ENCODE peak calls at places on chromosome 15, in five cellular contexts. One of them, this sample, is unnamed.

GRCh38 chr15:56365075-56365711 is at the start of gene TEX9:
- DNase-seq in astrocyte of the spinal cord: peak; percentile 86
- DNase-seq in activated CD8-positive, alpha-beta memory T cell treated with anti-CD3 and anti-CD28 coated beads for 48 hours: peak; percentile 52
- DNase-seq in frontal cortex: peak; percentile 80
- DNase-seq in hepatic stellate cell: peak; percentile 79
- DNase-seq in this sample: peak; percentile 84

GRCh38 chr15:29827421-29827820 is 5.2 kb upstream of the TJP1 start:
- DNase-seq in frontal cortex: no peak
- DNase-seq in activated CD8-positive, alpha-beta memory T cell treated with anti-CD3 and anti-CD28 coated beads for 48 hours: no peak
- DNase-seq in hepatic stellate cell: no peak
- DNase-seq in astrocyte of the spinal cord: no peak
- DNase-seq in this sample: no peak

GRCh38 chr15:27842526-27842925 is 256.6 kb downstream of the OCA2 start:
- DNase-seq in hepatic stellate cell: no peak
- DNase-seq in activated CD8-positive, alpha-beta memory T cell treated with anti-CD3 and anti-CD28 coated beads for 48 hours: no peak
- DNase-seq in astrocyte of the spinal cord: no peak
- DNase-seq in frontal cortex: no peak
- DNase-seq in this sample: no peak

GRCh38 chr15:69114231-69114937 is 46.1 kb upstream of the GLCE start:
- DNase-seq in frontal cortex: no peak
- DNase-seq in activated CD8-positive, alpha-beta memory T cell treated with anti-CD3 and anti-CD28 coated beads for 48 hours: no peak
- DNase-seq in astrocyte of the spinal cord: no peak
- DNase-seq in hepatic stellate cell: no peak
- DNase-seq in this sample: no peak

GRCh38 chr15:39461536-39462140 is 119.2 kb upstream of the THBS1 start:
- DNase-seq in hepatic stellate cell: no peak
- DNase-seq in astrocyte of the spinal cord: no peak
- DNase-seq in activated CD8-positive, alpha-beta memory T cell treated with anti-CD3 and anti-CD28 coated beads for 48 hours: no peak
- DNase-seq in frontal cortex: no peak
- DNase-seq in this sample: no peak

GRCh38 chr15:79640206-79640605 is 208.1 kb downstream of the MINAR1 start:
- DNase-seq in frontal cortex: no peak
- DNase-seq in hepatic stellate cell: peak; percentile 52
- DNase-seq in activated CD8-positive, alpha-beta memory T cell treated with anti-CD3 and anti-CD28 coated beads for 48 hours: no peak
- DNase-seq in astrocyte of the spinal cord: peak; percentile 74
- DNase-seq in this sample: peak; percentile 95

GRCh38 chr15:99169769-99170311 is 65.0 kb downstream of the SYNM start:
- DNase-seq in astrocyte of the spinal cord: peak; percentile 39
- DNase-seq in hepatic stellate cell: peak; percentile 84
- DNase-seq in activated CD8-positive, alpha-beta memory T cell treated with anti-CD3 and anti-CD28 coated beads for 48 hours: no peak
- DNase-seq in frontal cortex: no peak
- DNase-seq in this sample: no peak

GRCh38 chr15:63156086-63156707 is 1.1 kb downstream of the RPS27L start:
- DNase-seq in frontal cortex: no peak
- DNase-seq in astrocyte of the spinal cord: peak; percentile 29
- DNase-seq in activated CD8-positive, alpha-beta memory T cell treated with anti-CD3 and anti-CD28 coated beads for 48 hours: no peak
- DNase-seq in hepatic stellate cell: no peak
- DNase-seq in this sample: peak; percentile 39

GRCh38 chr15:75720787-75721461 is 8.3 kb upstream of the CSPG4 start:
- DNase-seq in astrocyte of the spinal cord: peak; percentile 39
- DNase-seq in hepatic stellate cell: no peak
- DNase-seq in activated CD8-positive, alpha-beta memory T cell treated with anti-CD3 and anti-CD28 coated beads for 48 hours: no peak
- DNase-seq in frontal cortex: no peak
- DNase-seq in this sample: peak; percentile 34

GRCh38 chr15:65067645-65068416 is at the start of gene RASL12:
- DNase-seq in frontal cortex: no peak
- DNase-seq in hepatic stellate cell: no peak
- DNase-seq in activated CD8-positive, alpha-beta memory T cell treated with anti-CD3 and anti-CD28 coated beads for 48 hours: no peak
- DNase-seq in astrocyte of the spinal cord: no peak
- DNase-seq in this sample: peak; percentile 74

GRCh38 chr15:56725386-56725785 is 7.9 kb downstream of the ZNF280D start:
- DNase-seq in hepatic stellate cell: no peak
- DNase-seq in frontal cortex: no peak
- DNase-seq in activated CD8-positive, alpha-beta memory T cell treated with anti-CD3 and anti-CD28 coated beads for 48 hours: no peak
- DNase-seq in astrocyte of the spinal cord: no peak
- DNase-seq in this sample: no peak

GRCh38 chr15:48414015-48414414 is 82.8 kb downstream of the DUT start:
- DNase-seq in astrocyte of the spinal cord: peak; percentile 63
- DNase-seq in hepatic stellate cell: no peak
- DNase-seq in activated CD8-positive, alpha-beta memory T cell treated with anti-CD3 and anti-CD28 coated beads for 48 hours: no peak
- DNase-seq in frontal cortex: no peak
- DNase-seq in this sample: no peak

GRCh38 chr15:67174446-67174845 is 80.0 kb downstream of the AAGAB start:
- DNase-seq in hepatic stellate cell: no peak
- DNase-seq in activated CD8-positive, alpha-beta memory T cell treated with anti-CD3 and anti-CD28 coated beads for 48 hours: no peak
- DNase-seq in astrocyte of the spinal cord: no peak
- DNase-seq in frontal cortex: no peak
- DNase-seq in this sample: no peak

GRCh38 chr15:39935241-39935640 is 1.3 kb downstream of the EIF2AK4 start:
- DNase-seq in frontal cortex: no peak
- DNase-seq in activated CD8-positive, alpha-beta memory T cell treated with anti-CD3 and anti-CD28 coated beads for 48 hours: no peak
- DNase-seq in astrocyte of the spinal cord: no peak
- DNase-seq in hepatic stellate cell: no peak
- DNase-seq in this sample: no peak

GRCh38 chr15:67680645-67681044 is 138.1 kb downstream of the MAP2K5 start:
- DNase-seq in astrocyte of the spinal cord: no peak
- DNase-seq in frontal cortex: no peak
- DNase-seq in activated CD8-positive, alpha-beta memory T cell treated with anti-CD3 and anti-CD28 coated beads for 48 hours: no peak
- DNase-seq in hepatic stellate cell: no peak
- DNase-seq in this sample: no peak

GRCh38 chr15:38597221-38597800 is 32.7 kb upstream of the RASGRP1 start:
- DNase-seq in activated CD8-positive, alpha-beta memory T cell treated with anti-CD3 and anti-CD28 coated beads for 48 hours: no peak
- DNase-seq in astrocyte of the spinal cord: no peak
- DNase-seq in frontal cortex: no peak
- DNase-seq in hepatic stellate cell: no peak
- DNase-seq in this sample: no peak

GRCh38 chr15:25439456-25439836 is 622 bp upstream of the UBE3A start:
- DNase-seq in frontal cortex: peak; percentile 5
- DNase-seq in hepatic stellate cell: peak; percentile 3
- DNase-seq in astrocyte of the spinal cord: no peak
- DNase-seq in activated CD8-positive, alpha-beta memory T cell treated with anti-CD3 and anti-CD28 coated beads for 48 hours: no peak
- DNase-seq in this sample: no peak

GRCh38 chr15:23497710-23498111 is 50.7 kb upstream of the GOLGA6L2 start:
- DNase-seq in hepatic stellate cell: no peak
- DNase-seq in astrocyte of the spinal cord: no peak
- DNase-seq in frontal cortex: peak; percentile 13
- DNase-seq in activated CD8-positive, alpha-beta memory T cell treated with anti-CD3 and anti-CD28 coated beads for 48 hours: no peak
- DNase-seq in this sample: no peak

GRCh38 chr15:78327442-78327841 is 12.7 kb upstream of the CRABP1 start:
- DNase-seq in astrocyte of the spinal cord: no peak
- DNase-seq in hepatic stellate cell: no peak
- DNase-seq in activated CD8-positive, alpha-beta memory T cell treated with anti-CD3 and anti-CD28 coated beads for 48 hours: no peak
- DNase-seq in frontal cortex: no peak
- DNase-seq in this sample: no peak

GRCh38 chr15:85676332-85676731 is 118.4 kb downstream of the KLHL25 start:
- DNase-seq in hepatic stellate cell: no peak
- DNase-seq in astrocyte of the spinal cord: no peak
- DNase-seq in frontal cortex: no peak
- DNase-seq in activated CD8-positive, alpha-beta memory T cell treated with anti-CD3 and anti-CD28 coated beads for 48 hours: no peak
- DNase-seq in this sample: no peak

GRCh38 chr15:41483519-41483918 is 10.2 kb upstream of the ITPKA start:
- DNase-seq in hepatic stellate cell: no peak
- DNase-seq in frontal cortex: no peak
- DNase-seq in activated CD8-positive, alpha-beta memory T cell treated with anti-CD3 and anti-CD28 coated beads for 48 hours: no peak
- DNase-seq in astrocyte of the spinal cord: no peak
- DNase-seq in this sample: no peak

GRCh38 chr15:68205949-68206539 is 912 bp upstream of the CALML4 start:
- DNase-seq in frontal cortex: no peak
- DNase-seq in activated CD8-positive, alpha-beta memory T cell treated with anti-CD3 and anti-CD28 coated beads for 48 hours: no peak
- DNase-seq in hepatic stellate cell: no peak
- DNase-seq in astrocyte of the spinal cord: no peak
- DNase-seq in this sample: no peak

GRCh38 chr15:83062768-83063180 is 4.3 kb downstream of the BTBD1 start:
- DNase-seq in astrocyte of the spinal cord: no peak
- DNase-seq in activated CD8-positive, alpha-beta memory T cell treated with anti-CD3 and anti-CD28 coated beads for 48 hours: no peak
- DNase-seq in frontal cortex: no peak
- DNase-seq in hepatic stellate cell: no peak
- DNase-seq in this sample: no peak

GRCh38 chr15:65263313-65263712 is 23.4 kb downstream of the PARP16 start:
- DNase-seq in frontal cortex: no peak
- DNase-seq in astrocyte of the spinal cord: no peak
- DNase-seq in hepatic stellate cell: no peak
- DNase-seq in activated CD8-positive, alpha-beta memory T cell treated with anti-CD3 and anti-CD28 coated beads for 48 hours: no peak
- DNase-seq in this sample: no peak

GRCh38 chr15:25345943-25346342 is 92.9 kb downstream of the UBE3A start:
- DNase-seq in astrocyte of the spinal cord: peak; percentile 67
- DNase-seq in frontal cortex: peak; percentile 5
- DNase-seq in hepatic stellate cell: no peak
- DNase-seq in activated CD8-positive, alpha-beta memory T cell treated with anti-CD3 and anti-CD28 coated beads for 48 hours: no peak
- DNase-seq in this sample: no peak